ENCODE peak calls at places on chromosomes 12 and 14, in four cellular contexts. E is SK-N-SH, O is H1, K is HepG2. Y is an unnamed sample.

GRCh38 chr12:93784339-93785086 is 107.3 kb downstream of the CRADD start:
- DNase-seq in E (peak; percentile 44), O (no peak), K (peak; percentile 25), Y (peak; percentile 67)

GRCh38 chr14:50311337-50311973 is 574 bp downstream of the L2HGDH start:
- DNase-seq in E (peak; percentile 87), O (no peak), K (peak; percentile 5), Y (no peak)

GRCh38 chr14:22602853-22603252 is 4.8 kb downstream of the ABHD4 start:
- DNase-seq in E (no peak), O (no peak), K (no peak), Y (peak; percentile 36)

GRCh38 chr12:67826946-67827719 is 162.1 kb upstream of the IFNG-AS1 start:
- DNase-seq in E (no peak), O (no peak), K (no peak), Y (no peak)

GRCh38 chr14:70823281-70823680 is 14.0 kb upstream of the MAP3K9 start:
- DNase-seq in E (no peak), O (no peak), K (no peak), Y (no peak)

GRCh38 chr14:31251028-31251958 is 43.7 kb upstream of the HECTD1 start:
- DNase-seq in E (no peak), O (no peak), K (no peak), Y (no peak)

GRCh38 chr12:77686760-77687159 is 143.9 kb upstream of the NAV3 start:
- DNase-seq in E (no peak), O (no peak), K (no peak), Y (no peak)

GRCh38 chr12:50188875-50189575 is 21.9 kb upstream of the CERS5 start:
- DNase-seq in E (no peak), O (no peak), K (no peak), Y (no peak)

GRCh38 chr12:132470417-132470816 is 19.5 kb upstream of the FBRSL1 start:
- DNase-seq in E (no peak), O (no peak), K (no peak), Y (no peak)

GRCh38 chr12:13038491-13039161 is 5.6 kb upstream of the FAM234B start:
- DNase-seq in E (no peak), O (no peak), K (no peak), Y (no peak)

GRCh38 chr12:96121271-96121711 is 72.9 kb upstream of the ELK3 start:
- DNase-seq in E (no peak), O (no peak), K (no peak), Y (no peak)

GRCh38 chr12:66539451-66539850 is 139.4 kb downstream of the GRIP1 start:
- DNase-seq in E (no peak), O (no peak), K (no peak), Y (no peak)

GRCh38 chr12:93946542-93947150 is 201.7 kb upstream of the PLXNC1 start:
- DNase-seq in E (no peak), O (no peak), K (no peak), Y (no peak)

GRCh38 chr14:62759796-62760195 is 285.5 kb downstream of the KCNH5 start:
- DNase-seq in E (no peak), O (no peak), K (no peak), Y (no peak)

GRCh38 chr12:77213316-77213715 is 147.9 kb upstream of the E2F7 start:
- DNase-seq in E (no peak), O (no peak), K (no peak), Y (no peak)

GRCh38 chr12:126506426-126507182 is 1441.4 kb downstream of the AACS start:
- DNase-seq in E (no peak), O (no peak), K (no peak), Y (no peak)

GRCh38 chr12:79420146-79420618 is 270.6 kb downstream of the PAWR start:
- DNase-seq in E (no peak), O (no peak), K (peak; percentile 73), Y (peak; percentile 82)

GRCh38 chr12:19236656-19237055 is 107.1 kb downstream of the PLEKHA5 start:
- DNase-seq in E (no peak), O (no peak), K (no peak), Y (no peak)

GRCh38 chr12:728781-729180 is 23.6 kb upstream of the WNK1 start:
- DNase-seq in E (no peak), O (no peak), K (no peak), Y (no peak)

GRCh38 chr12:47111392-47111778 is 31.6 kb upstream of the AMIGO2 start:
- DNase-seq in E (no peak), O (no peak), K (no peak), Y (no peak)

GRCh38 chr12:57236224-57236924 is 6.9 kb downstream of the SHMT2 start:
- DNase-seq in E (no peak), O (no peak), K (no peak), Y (no peak)

GRCh38 chr14:28671425-28671824 is 95.2 kb upstream of the FOXG1 start:
- DNase-seq in E (no peak), O (no peak), K (no peak), Y (no peak)

GRCh38 chr14:79325071-79325470 is 886.2 kb downstream of the DIO2 start:
- DNase-seq in E (no peak), O (no peak), K (no peak), Y (peak; percentile 4)

GRCh38 chr14:32820182-32820581 is 118.5 kb upstream of the NPAS3 start:
- DNase-seq in E (no peak), O (no peak), K (no peak), Y (no peak)

GRCh38 chr12:40616383-40616900 is 75.8 kb upstream of the CNTN1 start:
- DNase-seq in E (peak; percentile 19), O (no peak), K (no peak), Y (no peak)

GRCh38 chr14:60349663-60350365 is 100.8 kb downstream of the PPM1A start:
- DNase-seq in E (peak; percentile 45), O (no peak), K (peak; percentile 21), Y (peak; percentile 56)

GRCh38 chr12:6141048-6141447 is 16.6 kb upstream of the VWF start:
- DNase-seq in E (no peak), O (no peak), K (no peak), Y (no peak)

GRCh38 chr12:86256169-86256568 is at the start of gene MGAT4C:
- DNase-seq in E (no peak), O (no peak), K (no peak), Y (no peak)

GRCh38 chr12:115774148-115774905 is 503.2 kb downstream of the MED13L start:
- DNase-seq in E (no peak), O (no peak), K (no peak), Y (no peak)

GRCh38 chr14:59177229-59177628 is 11.2 kb upstream of the DAAM1 start:
- DNase-seq in E (no peak), O (no peak), K (no peak), Y (no peak)

GRCh38 chr14:59176764-59177163 is 11.7 kb upstream of the DAAM1 start:
- DNase-seq in E (no peak), O (no peak), K (no peak), Y (no peak)

GRCh38 chr14:59175404-59175803 is 13.1 kb upstream of the DAAM1 start:
- DNase-seq in E (no peak), O (no peak), K (no peak), Y (no peak)
- H3K4me2 ChIP-seq in E (no peak overlapping the region), O (no peak overlapping the region), K (no peak overlapping the region), Y (no peak overlapping the region)

GRCh38 chr12:53980448-53981388 is 4.2 kb upstream of the HOXC10 start:
- DNase-seq in E (no peak), O (no peak), K (no peak), Y (no peak)
- H3K4me1 ChIP-seq in E (no peaks in the 10 kb centered on the region), O (no peaks in the 10 kb centered on the region), K (peaks cover 31% of the 10 kb centered on the region), Y (peaks cover 32% of the 10 kb centered on the region)

GRCh38 chr12:101021911-101022388 is 188.1 kb downstream of the SLC5A8 start:
- DNase-seq in E (no peak), O (no peak), K (peak; percentile 5), Y (peak; percentile 14)
- TF ChIP-seq CHD2 in E (no peak), O (no peak), K (no peak), Y (no peak)

GRCh38 chr12:117331691-117332090 is 29.7 kb downstream of the NOS1 start:
- DNase-seq in E (no peak), O (no peak), K (peak; percentile 26), Y (peak; percentile 27)
- H3K4me2 ChIP-seq in E (no peak overlapping the region), O (no peak overlapping the region), K (no peak overlapping the region), Y (peak overlapping the region; percentile 39)

DNA sequence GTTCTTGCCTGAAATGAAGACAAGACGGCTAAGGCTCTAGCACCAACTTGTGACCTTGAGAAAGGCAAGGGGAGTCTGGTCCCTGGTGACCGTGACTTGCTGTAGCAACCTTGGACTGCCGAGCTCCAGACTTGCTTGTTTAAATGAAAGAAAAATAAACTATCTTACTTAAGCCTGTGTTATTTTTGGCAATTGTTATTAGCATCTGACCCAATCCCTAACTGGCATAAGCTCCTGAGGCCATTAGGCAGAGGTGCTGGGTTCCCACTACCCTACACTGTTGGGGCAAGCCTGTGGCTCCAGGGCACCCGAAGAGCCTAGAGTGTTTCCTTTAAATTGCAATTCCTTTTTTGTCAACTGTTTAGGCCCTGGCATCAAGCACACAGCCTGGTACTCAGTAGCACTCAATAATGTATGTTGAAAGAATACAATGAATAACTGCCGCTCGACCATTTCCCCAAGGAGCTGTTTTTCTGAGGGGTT is 106.9 kb upstream of the HIF1A start:
- DNase-seq in E (no peak), O (no peak), K (no peak), Y (no peak)
- H3K4me1 ChIP-seq in E (peaks cover 38% of the 10 kb centered on the region), O (no peaks in the 10 kb centered on the region), K (peaks cover 32% of the 10 kb centered on the region), Y (peaks cover 38% of the 10 kb centered on the region)

GRCh38 chr14:97917169-97917568 is 1120.0 kb downstream of the VRK1 start:
- DNase-seq in E (no peak), O (no peak), K (no peak), Y (no peak)

GRCh38 chr14:97920201-97920600 is 1123.0 kb downstream of the VRK1 start:
- DNase-seq in E (no peak), O (no peak), K (no peak), Y (no peak)

GRCh38 chr14:97916669-97917068 is 1119.5 kb downstream of the VRK1 start:
- DNase-seq in E (no peak), O (no peak), K (no peak), Y (no peak)

DNA sequence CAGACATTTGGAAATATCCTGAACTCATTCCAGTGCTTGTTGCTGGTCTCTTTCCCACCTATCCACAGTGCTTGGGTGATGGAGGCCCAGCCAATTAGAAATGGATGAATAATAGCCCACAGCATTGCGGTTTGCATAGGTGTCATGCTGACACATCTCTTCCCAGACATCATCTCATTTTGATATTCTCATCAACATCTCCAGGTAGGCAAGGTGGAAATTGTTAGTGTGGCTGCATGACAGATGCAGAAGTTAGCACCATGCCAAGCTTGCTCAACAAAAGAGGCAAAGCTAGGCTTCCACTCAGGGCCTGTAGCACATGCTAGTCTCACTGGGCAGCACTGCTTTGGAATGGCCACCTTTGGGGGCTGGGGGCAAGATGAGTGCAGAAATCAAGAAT is 1118.9 kb downstream of the VRK1 start:
- DNase-seq in E (no peak), O (no peak), K (no peak), Y (no peak)
- TF ChIP-seq CHD2 in E (no peak), O (no peak), K (no peak), Y (no peak)

GRCh38 chr12:122100568-122100967 is 22.0 kb downstream of the MLXIP start:
- DNase-seq in E (no peak), O (no peak), K (no peak), Y (no peak)
- H3K4me2 ChIP-seq in E (no peak overlapping the region), O (no peak overlapping the region), K (no peak overlapping the region), Y (no peak overlapping the region)